ENCODE peak calls at places on chromosome 1, in six cellular contexts. L, X, J, S, F and M are unnamed samples.

GRCh38 chr1:202516434-202516877 is 168.0 kb downstream of the PPP1R12B start:
- DNase-seq in X (no peak), L (no peak), J (no peak), F (no peak), S (no peak), M (no peak)

GRCh38 chr1:228342627-228343210 is 63.9 kb downstream of the TRIM11 start:
- DNase-seq in L (peak), S (no peak), J (no peak), X (no peak), F (peak), M (no peak)

GRCh38 chr1:210231846-210232523 is 611 bp upstream of the SERTAD4 start:
- DNase-seq in X (no peak), F (no peak), J (no peak), S (no peak), L (no peak), M (no peak)

GRCh38 chr1:9399510-9400424 is 107.1 kb downstream of the SPSB1 start:
- DNase-seq in J (no peak), F (peak), S (no peak), X (no peak), L (peak), M (no peak)

GRCh38 chr1:108877858-108878257 is 1.1 kb downstream of the GPSM2 start:
- DNase-seq in S (no peak), X (no peak), L (no peak), J (no peak), F (no peak), M (no peak)

GRCh38 chr1:15103906-15104305 is 49.6 kb upstream of the TMEM51 start:
- DNase-seq in L (no peak), F (no peak), J (no peak), X (no peak), S (no peak), M (no peak)

GRCh38 chr1:44213222-44214112 is at the start of gene DMAP1:
- DNase-seq in J (peak), X (peak), L (peak), F (peak), S (peak), M (no peak)

GRCh38 chr1:235018161-235018560 is 110.5 kb downstream of the TOMM20 start:
- DNase-seq in J (no peak), S (no peak), F (no peak), X (no peak), L (peak), M (no peak)

GRCh38 chr1:212551929-212552328 is 56.6 kb upstream of the ATF3 start:
- DNase-seq in L (no peak), F (no peak), J (no peak), S (no peak), X (no peak), M (no peak)

GRCh38 chr1:16111771-16112557 is 38.5 kb upstream of the FAM131C start:
- DNase-seq in X (no peak), L (no peak), F (no peak), S (no peak), J (no peak), M (no peak)

GRCh38 chr1:67570473-67571143 is 114.4 kb upstream of the GADD45A start:
- DNase-seq in L (no peak), J (no peak), F (no peak), X (no peak), S (no peak), M (no peak)

GRCh38 chr1:26474824-26475223 is 2.6 kb downstream of the HMGN2 start:
- DNase-seq in F (no peak), J (no peak), S (no peak), X (no peak), L (no peak), M (no peak)

GRCh38 chr1:226002667-226003501 is 3.7 kb upstream of the SDE2 start:
- DNase-seq in J (no peak), X (no peak), F (peak), S (no peak), L (peak), M (no peak)

GRCh38 chr1:1020415-1021009 is 592 bp downstream of the AGRN start:
- DNase-seq in F (no peak), L (no peak), X (no peak), S (peak), J (no peak), M (no peak)

GRCh38 chr1:94118013-94118412 is 2.9 kb downstream of the ABCA4 start:
- DNase-seq in J (no peak), S (no peak), F (no peak), L (no peak), X (no peak), M (no peak)

GRCh38 chr1:107555578-107555977 is 409.4 kb downstream of the VAV3 start:
- DNase-seq in S (no peak), L (no peak), X (no peak), F (no peak), J (no peak), M (no peak)

GRCh38 chr1:99681583-99681982 is 35.7 kb downstream of the PALMD start:
- DNase-seq in X (no peak), J (no peak), S (no peak), F (no peak), L (peak), M (no peak)

GRCh38 chr1:244326757-244327156 is 125.0 kb downstream of the ADSS2 start:
- DNase-seq in X (no peak), L (no peak), F (no peak), J (no peak), S (no peak), M (no peak)

GRCh38 chr1:61504840-61505239 is 220.1 kb downstream of the TM2D1 start:
- DNase-seq in J (no peak), L (no peak), F (no peak), X (no peak), S (no peak), M (no peak)

GRCh38 chr1:186535388-186536133 is 74.6 kb upstream of the PDC start:
- DNase-seq in L (no peak), S (no peak), J (no peak), X (no peak), F (no peak), M (no peak)

GRCh38 chr1:170661646-170662411 is 2.1 kb upstream of the PRRX1 start:
- DNase-seq in S (no peak), J (no peak), L (peak), X (no peak), F (peak), M (peak)

GRCh38 chr1:7526196-7526866 is 244.8 kb upstream of the VAMP3 start:
- DNase-seq in S (no peak), F (peak), J (no peak), X (no peak), L (no peak), M (no peak)

GRCh38 chr1:234866007-234866866 is 256.3 kb upstream of the IRF2BP2 start:
- DNase-seq in S (no peak), J (no peak), F (no peak), L (peak), X (no peak), M (no peak)

GRCh38 chr1:98458514-98459259 is 202.8 kb upstream of the SNX7 start:
- DNase-seq in L (no peak), F (no peak), S (no peak), X (no peak), J (no peak), M (no peak)

GRCh38 chr1:43286533-43286932 is 1.2 kb upstream of the C1orf210 start:
- DNase-seq in F (no peak), X (no peak), S (no peak), L (no peak), J (no peak), M (no peak)